ENCODE peak calls at places on chromosome 2, in nine cellular contexts. Y is activated T-helper 1 cell treated with anti-CD3 and anti-CD28 coated beads, Interleukin-2, amount 50 U/mL, for 16 hours; K is aorta; M is stimulated activated CD8-positive, alpha-beta memory T cell treated with anti-CD3 and anti-CD28 coated beads, Interleukin-12 subunit alpha, Interleukin-12 subunit beta, amount 100 ng/mL, for 1 hour; L is cerebellar nuclear complex; H is SK-N-SH; Z is NCI-H2029; F is SHP77; O is EL. P is an unnamed sample.

GRCh38 chr2:202588647-202589581 is 45.9 kb upstream of the FAM117B start:
- DNase-seq in F (peak), Y (peak), M (peak), K (peak), Z (peak), O (peak), H (peak), L (no peak), P (peak)

GRCh38 chr2:34365937-34366336 is 766.8 kb upstream of the FAM98A start:
- DNase-seq in M (no peak), L (no peak), F (no peak), O (no peak), Y (no peak), K (no peak), Z (no peak), H (no peak), P (no peak)

GRCh38 chr2:6556755-6557154 is 309.0 kb downstream of the CMPK2 start:
- DNase-seq in L (no peak), F (no peak), Y (no peak), H (no peak), O (peak), M (no peak), Z (peak), K (no peak), P (no peak)

GRCh38 chr2:120060088-120060623 is 47.3 kb downstream of the EPB41L5 start:
- DNase-seq in Z (no peak), M (no peak), L (no peak), O (no peak), K (no peak), F (no peak), Y (no peak), H (no peak), P (no peak)

GRCh38 chr2:127637236-127637630 is 8.7 kb upstream of the GPR17 start:
- DNase-seq in H (no peak), L (no peak), F (no peak), O (no peak), K (no peak), Y (no peak), Z (no peak), M (no peak), P (no peak)

GRCh38 chr2:234544659-234545611 is 48.1 kb upstream of the ARL4C start:
- DNase-seq in Y (peak), L (no peak), F (peak), K (peak), O (peak), Z (no peak), M (peak), H (peak), P (peak)

GRCh38 chr2:215950009-215950408 is 63.3 kb downstream of the MREG start:
- DNase-seq in K (no peak), F (peak), Y (no peak), O (peak), L (no peak), M (no peak), Z (no peak), H (peak), P (peak)

GRCh38 chr2:27705851-27706622 is 42.3 kb downstream of the SLC4A1AP start:
- DNase-seq in O (peak), K (peak), M (no peak), Y (no peak), Z (peak), H (no peak), F (peak), L (no peak), P (no peak)

GRCh38 chr2:102304711-102305591 is 6.4 kb upstream of the IL1RL1 start:
- DNase-seq in O (no peak), Z (no peak), H (no peak), L (no peak), M (no peak), K (no peak), Y (no peak), F (no peak), P (no peak)

GRCh38 chr2:8543065-8543411 is 138.8 kb upstream of the ID2 start:
- DNase-seq in K (peak), Z (no peak), M (no peak), H (no peak), L (no peak), Y (no peak), O (no peak), F (no peak), P (no peak)

GRCh38 chr2:32745191-32745590 is 117.3 kb downstream of the TTC27 start:
- DNase-seq in O (peak), M (no peak), K (no peak), H (no peak), Z (no peak), F (no peak), Y (no peak), L (no peak), P (no peak)

GRCh38 chr2:210577263-210578071 is 21.1 kb downstream of the CPS1 start:
- DNase-seq in M (no peak), F (no peak), L (no peak), H (peak), O (peak), K (no peak), Z (no peak), Y (no peak), P (peak)

GRCh38 chr2:145543155-145543554 is 1023.2 kb upstream of the ZEB2 start:
- DNase-seq in Z (no peak), H (no peak), M (no peak), F (no peak), Y (no peak), O (no peak), L (no peak), K (no peak), P (no peak)

GRCh38 chr2:106970471-106971261 is 84.7 kb upstream of the ST6GAL2 start:
- DNase-seq in Z (no peak), M (no peak), Y (no peak), L (no peak), H (no peak), K (no peak), O (peak), F (no peak), P (no peak)

GRCh38 chr2:61970807-61971556 is 65.5 kb downstream of the COMMD1 start:
- DNase-seq in L (no peak), F (no peak), O (no peak), Y (no peak), Z (no peak), M (no peak), K (no peak), H (no peak), P (no peak)

P was measured in SK-N-DZ.